ENCODE peak calls at places on chromosomes 6 and 20, in six cellular contexts. L, Q, S, R, U and F are unnamed samples.
A peak's percentile ranks its signal among the peaks of the same experiment; 100 is the strongest.

GRCh38 chr6:25359191-25359861 is 80.2 kb downstream of the CARMIL1 start:
- DNase-seq in R (peak; percentile 81), L (peak; percentile 20), U (no peak), Q (no peak), S (no peak), F (no peak)

GRCh38 chr20:46962452-46963195 is 68.0 kb downstream of the EYA2 start:
- DNase-seq in R (no peak), U (no peak), Q (no peak), S (no peak), L (no peak), F (no peak)

GRCh38 chr20:17666491-17666890 is 15.6 kb downstream of the RRBP1 start:
- DNase-seq in R (no peak), U (no peak), S (no peak), L (no peak), Q (peak; percentile 65), F (no peak)

GRCh38 chr6:163935158-163935762 is 520.7 kb downstream of the QKI start:
- DNase-seq in Q (peak; percentile 83), R (no peak), U (no peak), S (no peak), L (peak; percentile 29), F (no peak)

GRCh38 chr20:37396520-37397075 is 50.7 kb downstream of the SRC start:
- DNase-seq in R (no peak), U (no peak), L (no peak), Q (no peak), S (no peak), F (no peak)

GRCh38 chr6:57127763-57128162 is 37.8 kb downstream of the ZNF451 start:
- DNase-seq in L (no peak), S (no peak), Q (no peak), U (no peak), R (no peak), F (no peak)

GRCh38 chr6:31308845-31309175 is 36.9 kb upstream of the HLA-C start:
- DNase-seq in U (no peak), R (no peak), S (no peak), Q (no peak), L (no peak), F (no peak)

GRCh38 chr6:160973311-160973710 is 18.3 kb upstream of the MAP3K4 start:
- DNase-seq in L (peak; percentile 61), U (no peak), R (no peak), Q (no peak), S (no peak), F (no peak)

GRCh38 chr20:59783020-59784010 is 150.1 kb downstream of the SYCP2 start:
- DNase-seq in Q (peak; percentile 66), U (no peak), S (no peak), R (peak; percentile 55), L (peak; percentile 62), F (peak; percentile 3)

GRCh38 chr6:34346175-34347119 is 46.0 kb downstream of the NUDT3 start:
- DNase-seq in R (no peak), S (no peak), Q (no peak), U (no peak), L (no peak), F (no peak)

GRCh38 chr20:47258745-47259695 is 97.5 kb downstream of the ZMYND8 start:
- DNase-seq in R (peak; percentile 73), U (no peak), L (no peak), Q (peak; percentile 83), S (no peak), F (no peak)